ENCODE peak calls at places on chromosomes 11 and 22, in four cellular contexts. U is CMK, F is NCI-H748 treated with DMSO at 0.1 percent for 48 hours, O is neural crest cell. G is an unnamed sample.

GRCh38 chr22:49767355-49768062 is 60.2 kb downstream of the BRD1 start:
- DNase-seq in U (peak), F (peak), O (no peak), G (no peak)

GRCh38 chr11:115042002-115042401 is 363.7 kb downstream of the NXPE2 start:
- DNase-seq in U (no peak), F (no peak), O (no peak), G (no peak)

GRCh38 chr11:74388678-74389327 is 9.4 kb downstream of the PGM2L1 start:
- DNase-seq in U (no peak), F (peak), O (peak), G (peak)

GRCh38 chr22:43209971-43210370 is 23.0 kb upstream of the TTLL12 start:
- DNase-seq in U (no peak), F (no peak), O (no peak), G (no peak)

GRCh38 chr11:13963949-13964770 is 1.6 kb downstream of the SPON1 start:
- DNase-seq in U (no peak), F (no peak), O (no peak), G (no peak)

GRCh38 chr11:107924306-107924705 is 3.9 kb upstream of the RAB39A start:
- DNase-seq in U (no peak), F (no peak), O (no peak), G (no peak)

GRCh38 chr22:40484906-40485660 is 114.7 kb downstream of the SGSM3 start:
- DNase-seq in U (no peak), F (no peak), O (no peak), G (no peak)

GRCh38 chr22:47092896-47093311 is 330.5 kb downstream of the TBC1D22A start:
- DNase-seq in U (no peak), F (no peak), O (no peak), G (no peak)

GRCh38 chr11:73640567-73640966 is 5.8 kb upstream of the PLEKHB1 start:
- DNase-seq in U (no peak), F (no peak), O (no peak), G (no peak)

GRCh38 chr22:41052661-41053490 is 39.5 kb upstream of the EP300 start:
- DNase-seq in U (no peak), F (no peak), O (no peak), G (no peak)

GRCh38 chr22:24827305-24827704 is 21.3 kb downstream of the SGSM1 start:
- DNase-seq in U (no peak), F (peak), O (no peak), G (no peak)

GRCh38 chr22:39581303-39581702 is 10.8 kb downstream of the CACNA1I start:
- DNase-seq in U (no peak), F (no peak), O (no peak), G (no peak)

GRCh38 chr22:24427500-24428164 is at the start of gene ADORA2A:
- DNase-seq in U (no peak), F (no peak), O (no peak), G (no peak)

GRCh38 chr11:111189466-111189865 is 56.1 kb upstream of the POU2AF2 start:
- DNase-seq in U (no peak), F (no peak), O (no peak), G (no peak)

GRCh38 chr11:101863361-101863760 is 51.4 kb upstream of the CEP126 start:
- DNase-seq in U (no peak), F (no peak), O (no peak), G (no peak)

GRCh38 chr11:17538731-17539130 is 5.5 kb downstream of the USH1C start:
- DNase-seq in U (no peak), F (no peak), O (no peak), G (no peak)

GRCh38 chr22:24953294-24954113 is 988 bp downstream of the KIAA1671 start:
- DNase-seq in U (no peak), F (no peak), O (no peak), G (no peak)

GRCh38 chr22:37154925-37155712 is 5.4 kb upstream of the IL2RB start:
- DNase-seq in U (no peak), F (no peak), O (no peak), G (no peak)

GRCh38 chr11:3666023-3666530 is 5.1 kb downstream of the CHRNA10 start:
- DNase-seq in U (no peak), F (no peak), O (no peak), G (no peak)

GRCh38 chr11:84524422-84525051 is 1102.6 kb downstream of the DLG2 start:
- DNase-seq in U (no peak), F (no peak), O (no peak), G (no peak)

GRCh38 chr22:44546686-44547310 is 48.8 kb upstream of the RTL6 start:
- DNase-seq in U (no peak), F (no peak), O (no peak), G (no peak)

GRCh38 chr11:126547161-126547560 is 191.7 kb downstream of the ST3GAL4 start:
- DNase-seq in U (no peak), F (no peak), O (no peak), G (no peak)

GRCh38 chr22:35589071-35589735 is 27.9 kb downstream of the MB start:
- DNase-seq in U (no peak), F (no peak), O (no peak), G (peak)

GRCh38 chr11:125941606-125942275 is 4.1 kb upstream of the VSIG10L2 start:
- DNase-seq in U (no peak), F (peak), O (peak), G (no peak)

GRCh38 chr11:66641834-66642233 is 3.3 kb downstream of the RBM4 start:
- DNase-seq in U (no peak), F (no peak), O (no peak), G (no peak)

GRCh38 chr22:27139935-27140493 is 482.6 kb downstream of the MIAT start:
- DNase-seq in U (no peak), F (no peak), O (no peak), G (peak)

GRCh38 chr22:24994070-24994763 is 41.7 kb downstream of the KIAA1671 start:
- DNase-seq in U (no peak), F (no peak), O (no peak), G (no peak)

GRCh38 chr11:8384199-8384821 is 120.6 kb upstream of the LMO1 start:
- DNase-seq in U (peak), F (no peak), O (no peak), G (no peak)

GRCh38 chr11:61919841-61920631 is 2.7 kb upstream of the RAB3IL1 start:
- DNase-seq in U (no peak), F (no peak), O (no peak), G (no peak)

G was measured in T1000.